ENCODE peak calls at places on chromosomes 11 and 22, in four cellular contexts. H, Y, W and O are unnamed samples.

GRCh38 chr11:3434976-3435375 is 56.0 kb upstream of the ZNF195 start:
- DNase-seq in W (peak), H (no peak), Y (no peak), O (no peak)

GRCh38 chr22:27576413-27576812 is 225.1 kb downstream of the MN1 start:
- DNase-seq in W (no peak), Y (no peak), H (no peak), O (no peak)

GRCh38 chr11:130874396-130874795 is 41.9 kb downstream of the SNX19 start:
- DNase-seq in H (no peak), Y (no peak), W (no peak), O (no peak)

GRCh38 chr22:35205956-35206355 is 51.3 kb upstream of the HMGXB4 start:
- DNase-seq in H (no peak), Y (no peak), W (no peak), O (no peak)

GRCh38 chr22:20243545-20244249 is 24.4 kb downstream of the RTN4R start:
- DNase-seq in Y (no peak), W (peak), H (peak), O (peak)

GRCh38 chr11:75301602-75302345 is 49.7 kb downstream of the ARRB1 start:
- DNase-seq in H (no peak), Y (no peak), W (no peak), O (no peak)

GRCh38 chr11:134574947-134575346 is 162.9 kb upstream of the B3GAT1 start:
- DNase-seq in Y (no peak), H (no peak), W (no peak), O (no peak)

GRCh38 chr11:69427337-69427736 is 54.1 kb upstream of the LINC01488 start:
- DNase-seq in W (no peak), H (no peak), Y (no peak), O (no peak)

GRCh38 chr11:112274007-112274783 is 13.5 kb upstream of the PLET1 start:
- DNase-seq in Y (no peak), W (no peak), H (no peak), O (no peak)

GRCh38 chr22:45572444-45572843 is 69.8 kb downstream of the FBLN1 start:
- DNase-seq in W (no peak), Y (peak), H (no peak), O (no peak)

GRCh38 chr11:17314232-17314547 is 37.4 kb upstream of the NCR3LG1 start:
- DNase-seq in W (no peak), H (no peak), Y (no peak), O (no peak)

GRCh38 chr11:29336727-29337212 is 680.1 kb downstream of the KCNA4 start:
- DNase-seq in H (no peak), W (no peak), Y (no peak), O (no peak)

GRCh38 chr11:78832226-78832947 is 257.7 kb upstream of the NARS2 start:
- DNase-seq in Y (no peak), W (no peak), H (no peak), O (no peak)

GRCh38 chr11:32586576-32587190 is 3.1 kb downstream of the EIF3M start:
- DNase-seq in Y (peak), H (no peak), W (no peak), O (no peak)

GRCh38 chr11:27701262-27702105 is 1.2 kb upstream of the BDNF start:
- DNase-seq in Y (no peak), H (peak), W (no peak), O (no peak)

GRCh38 chr11:119664063-119664572 is 64.9 kb downstream of the NECTIN1 start:
- DNase-seq in H (no peak), Y (no peak), W (no peak), O (no peak)

GRCh38 chr11:10158461-10158860 is 135.6 kb downstream of the SBF2 start:
- DNase-seq in H (no peak), Y (no peak), W (no peak), O (no peak)

GRCh38 chr11:79273781-79274180 is 167.0 kb downstream of the TENM4 start:
- DNase-seq in W (no peak), Y (no peak), H (no peak), O (no peak)

GRCh38 chr11:19739872-19740271 is 27.2 kb downstream of the NAV2 start:
- DNase-seq in H (no peak), Y (peak), W (peak), O (peak)

GRCh38 chr11:86916330-86916729 is 38.9 kb downstream of the FZD4 start:
- DNase-seq in W (no peak), H (no peak), Y (peak), O (no peak)

GRCh38 chr11:61864814-61865775 is 26.2 kb downstream of the FADS3 start:
- DNase-seq in H (no peak), W (no peak), Y (no peak), O (no peak)

GRCh38 chr11:113613619-113614018 is 92.5 kb downstream of the TMPRSS5 start:
- DNase-seq in H (no peak), W (no peak), Y (no peak), O (no peak)

DNA sequence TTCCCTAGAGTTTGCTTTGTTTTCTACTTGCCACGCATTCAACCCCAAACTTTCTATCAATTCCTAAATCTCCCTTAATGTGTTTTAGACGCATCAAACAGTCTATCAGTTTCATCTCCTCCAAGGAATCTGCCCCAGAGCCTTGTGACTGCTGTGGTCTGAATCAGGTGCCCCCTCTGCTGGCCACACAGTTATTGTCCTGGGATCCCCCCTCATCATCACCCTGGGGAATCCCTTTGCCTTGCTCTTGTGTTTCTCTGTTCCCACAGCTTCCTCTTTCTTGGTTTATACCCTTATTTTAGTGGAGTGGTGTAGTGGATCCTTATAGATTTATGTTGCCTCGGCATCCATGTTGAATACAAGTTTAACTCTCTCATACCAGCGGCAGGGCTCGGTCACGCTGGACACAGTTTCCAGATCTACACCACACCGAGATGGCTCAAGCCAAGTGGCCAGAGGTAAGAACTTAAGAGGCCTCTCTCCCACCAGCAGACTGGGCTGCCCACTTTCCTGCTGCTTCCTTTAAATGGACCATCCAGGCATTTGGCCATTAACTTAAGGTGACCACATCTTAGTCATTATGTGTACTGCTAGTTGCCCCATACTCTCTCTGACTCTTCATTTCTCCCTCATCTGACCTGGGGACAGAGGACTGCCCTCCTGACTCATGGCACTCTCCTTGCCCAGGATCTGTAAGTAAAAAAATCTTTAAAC is 8.2 kb downstream of the UPB1 start:
- DNase-seq in W (peak), Y (peak), H (peak), O (peak)
- H3K27ac ChIP-seq in W (no peak), Y (no peak), H (no peak), O (no peak)

GRCh38 chr11:47501095-47501494 is 51.8 kb downstream of the CELF1 start:
- DNase-seq in W (no peak), H (no peak), Y (no peak), O (no peak)

GRCh38 chr11:47499614-47500013 is 50.7 kb upstream of the RAPSN start:
- DNase-seq in Y (no peak), H (no peak), W (no peak), O (no peak)

GRCh38 chr11:47499160-47499559 is 50.2 kb upstream of the RAPSN start:
- DNase-seq in H (no peak), Y (no peak), W (no peak), O (no peak)

GRCh38 chr11:47498584-47499152 is 49.7 kb upstream of the RAPSN start:
- DNase-seq in H (no peak), W (no peak), Y (no peak), O (no peak)

GRCh38 chr11:47500121-47500520 is 51.2 kb upstream of the RAPSN start:
- DNase-seq in Y (no peak), H (no peak), W (no peak), O (no peak)
- H3K27ac ChIP-seq in Y (no peak), H (no peak), W (no peak), O (no peak)

DNA sequence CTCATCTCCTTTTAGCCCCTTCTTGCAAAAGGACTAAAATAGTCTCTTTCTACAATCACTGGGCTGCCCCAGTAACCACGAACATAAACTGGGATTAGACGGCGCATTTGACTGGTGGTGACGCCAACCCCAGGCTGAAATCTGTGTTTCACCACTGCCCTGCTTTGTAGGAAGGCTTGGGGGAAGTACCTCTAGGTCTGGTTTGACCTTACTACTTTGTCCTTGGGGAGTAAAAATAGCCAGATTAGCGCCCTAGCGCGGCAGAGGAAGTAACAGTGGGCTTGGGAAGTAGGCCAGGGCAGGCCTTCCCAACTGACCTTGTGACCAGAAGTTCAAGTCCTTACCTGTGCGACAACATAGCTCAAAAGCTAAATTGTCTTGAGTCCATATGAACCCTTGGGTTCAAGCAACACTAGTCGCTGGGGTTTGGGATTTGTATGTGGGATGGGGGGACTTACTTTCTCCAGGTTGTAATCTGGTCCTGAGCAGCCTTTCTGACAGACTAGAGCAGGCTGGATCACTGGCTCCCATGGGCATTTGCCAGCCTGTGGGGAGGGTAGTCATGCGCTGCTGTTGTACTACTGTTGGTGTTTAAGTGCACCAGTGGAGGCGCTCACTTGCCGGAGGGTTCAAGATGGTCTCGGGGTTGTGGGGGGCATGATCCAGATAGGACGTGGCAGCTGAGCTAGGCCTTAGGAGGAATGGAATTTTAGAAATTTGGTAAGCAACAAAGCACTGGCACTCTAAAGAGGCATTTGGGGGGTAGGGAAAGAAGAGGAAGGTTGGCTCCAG is 953 bp upstream of the PACS1 start:
- DNase-seq in W (no peak), H (peak), Y (no peak), O (no peak)
- H3K27ac ChIP-seq in W (peak), H (peak), Y (no peak), O (peak)

DNA sequence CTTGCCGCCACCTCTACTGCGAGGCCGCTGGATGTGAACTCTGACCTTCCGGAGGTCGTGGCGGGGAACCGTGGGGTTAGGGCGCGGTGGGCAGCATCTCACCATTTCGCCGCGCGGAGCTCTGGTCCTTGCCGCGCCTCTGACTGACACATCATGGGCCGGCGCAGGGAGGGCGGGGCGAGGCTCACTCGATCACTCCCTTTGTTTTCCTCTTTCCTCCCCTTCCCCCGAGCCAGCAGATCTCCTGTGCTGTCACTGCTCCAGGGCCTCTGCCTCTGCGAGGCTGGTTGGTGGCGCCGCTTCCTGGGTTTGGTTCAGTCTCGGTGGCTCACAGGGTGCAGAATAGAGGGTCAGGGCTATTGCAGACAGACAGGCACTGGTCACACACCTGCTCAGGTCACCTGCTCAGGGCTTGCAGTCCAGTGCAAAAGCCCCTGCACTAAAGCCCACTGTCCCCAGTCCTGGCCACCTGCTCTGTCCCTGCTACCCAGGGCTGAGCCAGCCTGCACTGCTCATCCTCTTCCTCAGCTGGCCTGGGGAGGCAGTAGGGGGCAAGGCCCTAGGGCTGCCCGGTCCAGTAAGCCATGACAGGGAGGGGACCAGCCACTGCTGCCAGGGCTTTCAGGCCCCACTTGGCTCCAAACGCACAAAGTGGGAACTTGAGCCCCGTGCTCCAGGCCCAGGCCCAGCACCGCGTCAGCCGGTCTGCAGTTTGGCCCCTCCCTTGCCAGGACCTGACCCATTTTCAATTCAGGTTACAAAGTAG is 36.2 kb downstream of the PISD start:
- DNase-seq in Y (no peak), H (peak), W (peak), O (peak)
- H3K27ac ChIP-seq in Y (no peak), H (peak), W (no peak), O (peak)

GRCh38 chr22:41847300-41847699 is 14.4 kb downstream of the SREBF2 start:
- DNase-seq in W (no peak), H (no peak), Y (no peak), O (no peak)
- H3K27ac ChIP-seq in W (no peak), H (no peak), Y (no peak), O (no peak)

DNA sequence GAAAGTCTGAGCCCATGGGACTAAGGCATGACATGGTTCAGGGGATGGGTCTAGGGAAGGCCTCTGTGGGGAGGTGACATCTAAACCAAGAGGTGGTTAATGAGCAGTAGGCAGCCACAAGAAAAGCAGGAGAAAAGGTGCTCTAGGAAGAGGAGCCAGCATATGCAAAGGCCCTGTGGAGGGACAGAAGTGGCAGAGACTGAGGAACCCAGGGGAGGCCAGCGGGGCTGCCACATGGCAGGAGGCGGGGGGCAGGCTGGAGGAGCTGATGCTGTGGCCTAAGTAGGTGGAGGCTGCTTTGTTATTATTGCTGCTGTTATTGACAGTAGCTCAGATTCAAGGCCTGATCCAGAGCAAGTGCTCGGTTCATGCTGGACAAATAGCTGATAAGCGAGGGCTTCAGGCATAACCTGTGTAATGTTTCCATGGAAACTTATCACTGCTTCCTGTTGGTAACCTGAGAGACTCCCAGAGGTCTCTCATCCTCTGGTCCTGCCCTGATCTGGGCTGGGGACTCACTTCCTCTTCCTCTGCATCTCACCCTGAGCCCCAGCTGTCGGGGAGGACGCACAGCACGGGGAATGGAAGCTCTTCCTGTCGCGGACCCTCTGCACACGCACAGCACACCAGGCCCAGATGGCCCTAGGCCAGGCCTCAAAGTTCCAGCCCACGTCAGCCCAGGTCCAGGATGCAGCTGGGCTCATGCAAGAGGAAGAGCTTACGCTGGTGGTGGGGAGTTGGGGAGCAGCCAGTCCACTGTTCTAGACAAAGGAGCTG is 75.2 kb upstream of the TP53I11 start:
- DNase-seq in H (peak), Y (no peak), W (peak), O (peak)
- H3K27ac ChIP-seq in H (no peak), Y (no peak), W (no peak), O (peak)

DNA sequence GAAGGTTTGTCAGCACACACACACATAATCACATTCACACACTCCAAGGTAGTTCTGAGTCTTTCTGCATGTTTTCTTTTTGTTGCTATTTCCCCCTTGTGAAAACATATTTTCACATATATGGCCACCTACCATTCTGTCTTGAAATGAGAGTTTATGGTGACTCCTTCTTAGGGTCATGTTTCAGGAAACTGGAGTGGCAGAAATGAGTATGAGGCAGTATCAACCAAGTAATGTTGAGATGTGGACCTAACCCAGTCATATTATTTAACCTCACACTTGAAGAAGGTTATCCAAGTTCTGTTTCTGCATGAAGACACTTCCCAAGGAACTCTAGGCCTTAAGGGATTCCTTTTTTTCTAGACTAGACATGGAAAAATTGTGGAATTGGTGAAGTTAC is 481.4 kb downstream of the ETS1 start:
- DNase-seq in W (no peak), Y (no peak), H (no peak), O (no peak)
- H3K27ac ChIP-seq in W (no peak), Y (no peak), H (no peak), O (no peak)

DNA sequence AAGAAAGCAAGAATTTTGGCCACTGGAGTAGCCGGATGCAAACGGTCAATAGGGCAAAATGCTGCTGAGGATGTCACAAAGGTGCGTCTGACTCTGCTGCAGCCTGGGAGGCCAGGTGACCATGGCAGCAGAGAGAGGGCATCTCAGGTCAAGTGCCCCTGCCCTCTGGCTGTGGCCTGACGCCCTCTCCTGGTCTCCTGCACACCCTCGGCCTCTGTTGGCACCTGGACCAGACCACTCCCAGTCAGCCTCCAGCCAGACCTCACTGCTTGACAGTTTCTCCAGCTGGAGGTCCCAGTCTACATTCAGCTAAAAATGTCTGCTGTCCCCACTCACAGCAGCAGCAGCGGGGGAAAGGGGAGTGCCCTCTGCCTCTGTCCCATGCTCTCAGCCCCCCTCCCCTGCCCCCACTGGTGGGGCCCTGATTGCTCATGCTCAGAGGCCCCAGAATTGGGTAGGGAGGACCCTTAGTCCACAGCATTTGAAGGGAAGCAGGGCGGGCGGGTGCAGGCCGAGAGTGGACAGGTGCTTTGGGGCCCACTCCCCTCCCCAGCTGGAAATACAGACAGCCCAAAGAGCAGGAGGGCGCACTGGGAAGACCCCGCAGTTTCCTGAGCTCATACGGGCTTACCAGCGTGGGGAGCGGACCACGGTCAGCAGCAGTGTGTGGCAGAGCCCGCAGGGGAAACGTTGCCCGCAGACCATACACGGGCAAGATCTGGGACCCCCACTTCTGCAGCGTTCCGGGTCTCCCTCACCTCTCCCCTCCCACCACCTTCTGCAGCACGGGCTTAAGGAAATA is 1.6 kb upstream of the BRSK2 start:
- DNase-seq in Y (no peak), H (no peak), W (peak), O (no peak)
- H3K27ac ChIP-seq in Y (no peak), H (no peak), W (no peak), O (no peak)

DNA sequence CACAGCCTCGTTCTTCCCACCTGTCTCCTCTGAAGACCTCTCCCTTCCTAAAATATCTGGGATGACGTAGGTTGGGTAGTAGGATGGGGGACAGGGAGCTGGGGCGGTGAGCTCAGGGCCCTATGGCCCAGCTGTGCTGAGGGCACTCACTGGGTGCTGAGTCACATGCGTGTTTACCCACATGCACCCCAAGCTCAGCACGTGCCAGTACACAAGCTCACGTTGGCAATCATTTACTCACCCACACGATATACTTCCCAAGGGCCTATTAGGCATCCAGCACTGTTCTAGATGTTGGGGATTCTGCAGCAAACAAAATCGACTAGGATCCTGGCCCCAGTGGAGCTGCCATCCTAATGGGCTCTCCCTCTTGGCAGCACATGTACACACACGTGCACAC is 28.7 kb downstream of the ARAP1 start:
- DNase-seq in W (no peak), H (no peak), Y (no peak), O (no peak)
- H3K27ac ChIP-seq in W (no peak), H (peak), Y (no peak), O (no peak)